ENCODE peak calls at places on chromosomes 11 and 22, in eight cellular contexts. One of them, this sample, is unnamed.

GRCh38 chr11:68780829-68781228 is 29.5 kb upstream of the TESMIN start:
- DNase-seq in AG04449: no peak
- DNase-seq in gastrocnemius medialis: no peak
- DNase-seq in PC-9: peak
- DNase-seq in fibroblast of lung: no peak
- DNase-seq in prostate gland: no peak
- DNase-seq in NT2/D1: peak
- DNase-seq in left lung: peak
- DNase-seq in this sample: peak

GRCh38 chr11:441043-441417 is 781 bp downstream of the ANO9 start:
- DNase-seq in prostate gland: no peak
- DNase-seq in gastrocnemius medialis: no peak
- DNase-seq in fibroblast of lung: no peak
- DNase-seq in PC-9: no peak
- DNase-seq in AG04449: no peak
- DNase-seq in left lung: no peak
- DNase-seq in NT2/D1: no peak
- DNase-seq in this sample: no peak

GRCh38 chr11:13358871-13359270 is 81.3 kb downstream of the BMAL1 start:
- DNase-seq in prostate gland: no peak
- DNase-seq in NT2/D1: no peak
- DNase-seq in PC-9: no peak
- DNase-seq in gastrocnemius medialis: no peak
- DNase-seq in AG04449: no peak
- DNase-seq in left lung: no peak
- DNase-seq in fibroblast of lung: peak
- DNase-seq in this sample: no peak

GRCh38 chr11:84289381-84289906 is 1003.3 kb upstream of the CCDC90B start:
- DNase-seq in gastrocnemius medialis: no peak
- DNase-seq in PC-9: no peak
- DNase-seq in NT2/D1: no peak
- DNase-seq in fibroblast of lung: peak
- DNase-seq in left lung: no peak
- DNase-seq in AG04449: peak
- DNase-seq in prostate gland: no peak
- DNase-seq in this sample: no peak

GRCh38 chr22:36425977-36426523 is 38.3 kb upstream of the MYH9 start:
- DNase-seq in NT2/D1: no peak
- DNase-seq in gastrocnemius medialis: peak
- DNase-seq in prostate gland: no peak
- DNase-seq in left lung: peak
- DNase-seq in PC-9: no peak
- DNase-seq in fibroblast of lung: peak
- DNase-seq in AG04449: no peak
- DNase-seq in this sample: no peak

GRCh38 chr11:11789735-11790369 is 51.9 kb upstream of the USP47 start:
- DNase-seq in PC-9: no peak
- DNase-seq in fibroblast of lung: peak
- DNase-seq in NT2/D1: no peak
- DNase-seq in gastrocnemius medialis: no peak
- DNase-seq in prostate gland: no peak
- DNase-seq in AG04449: no peak
- DNase-seq in left lung: no peak
- DNase-seq in this sample: peak

GRCh38 chr11:106399075-106399500 is 321.6 kb downstream of the AASDHPPT start:
- DNase-seq in fibroblast of lung: peak
- DNase-seq in AG04449: peak
- DNase-seq in PC-9: peak
- DNase-seq in NT2/D1: no peak
- DNase-seq in gastrocnemius medialis: peak
- DNase-seq in left lung: peak
- DNase-seq in prostate gland: no peak
- DNase-seq in this sample: no peak

GRCh38 chr11:45765107-45765668 is 39.8 kb upstream of the SLC35C1 start:
- DNase-seq in PC-9: no peak
- DNase-seq in gastrocnemius medialis: no peak
- DNase-seq in left lung: no peak
- DNase-seq in fibroblast of lung: no peak
- DNase-seq in prostate gland: no peak
- DNase-seq in AG04449: no peak
- DNase-seq in NT2/D1: no peak
- DNase-seq in this sample: no peak

GRCh38 chr11:4891996-4892640 is 10.4 kb downstream of the OR51T1 start:
- DNase-seq in prostate gland: no peak
- DNase-seq in AG04449: peak
- DNase-seq in PC-9: no peak
- DNase-seq in fibroblast of lung: peak
- DNase-seq in NT2/D1: no peak
- DNase-seq in left lung: no peak
- DNase-seq in gastrocnemius medialis: no peak
- DNase-seq in this sample: no peak

GRCh38 chr11:70343631-70344030 is 54.7 kb upstream of the CTTN start:
- DNase-seq in prostate gland: no peak
- DNase-seq in fibroblast of lung: no peak
- DNase-seq in gastrocnemius medialis: no peak
- DNase-seq in PC-9: no peak
- DNase-seq in left lung: no peak
- DNase-seq in AG04449: no peak
- DNase-seq in NT2/D1: no peak
- DNase-seq in this sample: no peak

GRCh38 chr22:44729391-44730012 is 22.9 kb upstream of the ARHGAP8 start:
- DNase-seq in fibroblast of lung: peak
- DNase-seq in gastrocnemius medialis: no peak
- DNase-seq in prostate gland: no peak
- DNase-seq in AG04449: no peak
- DNase-seq in left lung: peak
- DNase-seq in NT2/D1: no peak
- DNase-seq in PC-9: no peak
- DNase-seq in this sample: no peak

GRCh38 chr11:125222494-125222893 is 57.9 kb downstream of the PKNOX2 start:
- DNase-seq in PC-9: no peak
- DNase-seq in gastrocnemius medialis: no peak
- DNase-seq in prostate gland: no peak
- DNase-seq in fibroblast of lung: no peak
- DNase-seq in AG04449: no peak
- DNase-seq in NT2/D1: no peak
- DNase-seq in left lung: no peak
- DNase-seq in this sample: no peak

GRCh38 chr11:10503217-10503616 is 37.8 kb downstream of the RNF141 start:
- DNase-seq in prostate gland: no peak
- DNase-seq in left lung: no peak
- DNase-seq in fibroblast of lung: no peak
- DNase-seq in AG04449: no peak
- DNase-seq in PC-9: no peak
- DNase-seq in gastrocnemius medialis: no peak
- DNase-seq in NT2/D1: no peak
- DNase-seq in this sample: no peak

GRCh38 chr22:38792833-38793232 is 1.1 kb downstream of the DNAL4 start:
- DNase-seq in fibroblast of lung: peak
- DNase-seq in AG04449: no peak
- DNase-seq in NT2/D1: no peak
- DNase-seq in prostate gland: no peak
- DNase-seq in left lung: no peak
- DNase-seq in PC-9: no peak
- DNase-seq in gastrocnemius medialis: no peak
- DNase-seq in this sample: no peak

GRCh38 chr22:40410272-40410671 is 39.9 kb downstream of the SGSM3 start:
- DNase-seq in prostate gland: no peak
- DNase-seq in PC-9: peak
- DNase-seq in fibroblast of lung: no peak
- DNase-seq in left lung: peak
- DNase-seq in NT2/D1: no peak
- DNase-seq in gastrocnemius medialis: no peak
- DNase-seq in AG04449: no peak
- DNase-seq in this sample: no peak

GRCh38 chr11:129322941-129323340 is 52.7 kb upstream of the BARX2 start:
- DNase-seq in fibroblast of lung: no peak
- DNase-seq in AG04449: no peak
- DNase-seq in prostate gland: no peak
- DNase-seq in gastrocnemius medialis: no peak
- DNase-seq in PC-9: no peak
- DNase-seq in NT2/D1: no peak
- DNase-seq in left lung: no peak
- DNase-seq in this sample: no peak

GRCh38 chr11:12806113-12806512 is 131.9 kb downstream of the TEAD1 start:
- DNase-seq in gastrocnemius medialis: peak
- DNase-seq in AG04449: no peak
- DNase-seq in PC-9: no peak
- DNase-seq in left lung: no peak
- DNase-seq in fibroblast of lung: peak
- DNase-seq in NT2/D1: no peak
- DNase-seq in prostate gland: no peak
- DNase-seq in this sample: no peak

GRCh38 chr22:37062657-37063381 is 11.3 kb downstream of the KCTD17 start:
- DNase-seq in prostate gland: no peak
- DNase-seq in NT2/D1: no peak
- DNase-seq in PC-9: no peak
- DNase-seq in fibroblast of lung: no peak
- DNase-seq in gastrocnemius medialis: no peak
- DNase-seq in AG04449: no peak
- DNase-seq in left lung: no peak
- DNase-seq in this sample: no peak

GRCh38 chr11:72229925-72230763 is 5.6 kb downstream of the INPPL1 start:
- DNase-seq in fibroblast of lung: no peak
- DNase-seq in PC-9: no peak
- DNase-seq in prostate gland: no peak
- DNase-seq in NT2/D1: no peak
- DNase-seq in AG04449: no peak
- DNase-seq in gastrocnemius medialis: no peak
- DNase-seq in left lung: no peak
- DNase-seq in this sample: no peak

GRCh38 chr22:17980638-17981051 is 43.7 kb downstream of the MICAL3 start:
- DNase-seq in prostate gland: peak
- DNase-seq in left lung: no peak
- DNase-seq in gastrocnemius medialis: no peak
- DNase-seq in PC-9: no peak
- DNase-seq in fibroblast of lung: peak
- DNase-seq in AG04449: no peak
- DNase-seq in NT2/D1: no peak
- DNase-seq in this sample: peak

GRCh38 chr11:64206457-64207246 is at the start of gene FERMT3:
- DNase-seq in left lung: peak
- DNase-seq in gastrocnemius medialis: no peak
- DNase-seq in NT2/D1: no peak
- DNase-seq in AG04449: no peak
- DNase-seq in prostate gland: no peak
- DNase-seq in PC-9: no peak
- DNase-seq in fibroblast of lung: no peak
- DNase-seq in this sample: peak
- H3K4me3 ChIP-seq in left lung: peak
- H3K4me3 ChIP-seq in gastrocnemius medialis: peak
- H3K4me3 ChIP-seq in NT2/D1: no peak
- H3K4me3 ChIP-seq in AG04449: no peak
- H3K4me3 ChIP-seq in prostate gland: peak
- H3K4me3 ChIP-seq in PC-9: no peak
- H3K4me3 ChIP-seq in fibroblast of lung: no peak
- H3K4me3 ChIP-seq in this sample: peak

DNA sequence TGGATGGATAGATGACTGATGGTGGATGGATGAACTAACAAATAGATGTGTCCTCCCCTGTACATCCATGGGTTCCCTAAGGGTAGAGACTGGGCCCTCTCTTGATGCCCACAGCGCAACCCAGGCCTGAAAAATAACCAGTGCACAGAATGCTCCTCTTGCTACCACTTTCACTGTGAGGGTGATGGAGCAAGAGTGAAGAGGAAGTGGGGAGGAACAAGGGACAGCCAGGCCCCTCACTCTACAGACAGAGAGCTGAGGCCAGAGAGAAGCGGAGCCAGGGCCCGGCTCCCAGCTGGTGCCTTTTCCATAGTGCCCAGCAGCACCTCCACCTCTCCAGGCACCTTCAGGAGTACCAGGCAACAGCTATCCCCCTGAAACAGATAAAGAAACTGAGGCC is 67.7 kb downstream of the THAP12 start:
- DNase-seq in fibroblast of lung: no peak
- DNase-seq in gastrocnemius medialis: no peak
- DNase-seq in AG04449: no peak
- DNase-seq in PC-9: no peak
- DNase-seq in NT2/D1: no peak
- DNase-seq in prostate gland: no peak
- DNase-seq in left lung: no peak
- DNase-seq in this sample: no peak
- H3K4me3 ChIP-seq in fibroblast of lung: no peak
- H3K4me3 ChIP-seq in gastrocnemius medialis: no peak
- H3K4me3 ChIP-seq in AG04449: no peak
- H3K4me3 ChIP-seq in PC-9: no peak
- H3K4me3 ChIP-seq in NT2/D1: no peak
- H3K4me3 ChIP-seq in prostate gland: no peak
- H3K4me3 ChIP-seq in left lung: no peak
- H3K4me3 ChIP-seq in this sample: no peak

DNA sequence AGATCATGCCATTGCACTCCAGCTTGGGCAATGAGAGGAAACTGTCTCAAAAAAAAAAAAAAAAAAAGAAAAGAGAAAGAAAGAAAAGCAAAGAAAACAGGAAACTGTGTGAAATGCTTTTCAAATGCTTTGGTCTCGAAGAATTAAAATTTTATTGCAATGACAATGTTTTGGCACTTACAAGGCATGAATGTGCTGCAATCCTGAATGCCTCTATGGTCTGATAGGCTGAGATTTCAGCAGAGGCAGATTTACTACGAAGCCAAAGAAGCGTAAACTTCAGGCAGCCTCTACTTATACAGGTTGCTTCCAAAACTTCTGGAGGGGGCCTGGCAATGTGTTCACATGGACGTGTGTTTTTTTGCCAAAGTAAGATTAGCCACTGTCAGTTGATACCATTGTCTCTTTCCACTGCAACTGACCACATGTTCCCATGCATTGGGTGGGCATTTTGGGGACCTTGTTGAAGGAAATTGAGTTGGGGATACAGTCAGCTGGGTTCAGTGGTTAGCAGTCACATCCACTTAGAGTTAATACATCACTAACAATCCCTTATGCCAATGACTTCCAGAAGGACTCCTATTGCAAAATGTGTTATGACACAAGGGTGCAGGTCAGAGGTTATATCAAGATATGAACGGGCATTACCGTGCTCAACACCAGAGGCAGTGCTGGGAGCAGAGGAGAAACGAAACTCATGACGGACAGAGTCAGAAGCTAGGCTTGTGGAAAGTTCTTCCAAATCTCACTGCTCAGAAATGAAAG is 48.8 kb downstream of the ABTB2 start:
- DNase-seq in prostate gland: no peak
- DNase-seq in AG04449: no peak
- DNase-seq in PC-9: no peak
- DNase-seq in gastrocnemius medialis: no peak
- DNase-seq in fibroblast of lung: no peak
- DNase-seq in NT2/D1: no peak
- DNase-seq in left lung: peak
- DNase-seq in this sample: no peak
- H3K4me3 ChIP-seq in prostate gland: no peak
- H3K4me3 ChIP-seq in AG04449: no peak
- H3K4me3 ChIP-seq in PC-9: peak
- H3K4me3 ChIP-seq in gastrocnemius medialis: no peak
- H3K4me3 ChIP-seq in fibroblast of lung: no peak
- H3K4me3 ChIP-seq in NT2/D1: no peak
- H3K4me3 ChIP-seq in left lung: no peak
- H3K4me3 ChIP-seq in this sample: no peak

DNA sequence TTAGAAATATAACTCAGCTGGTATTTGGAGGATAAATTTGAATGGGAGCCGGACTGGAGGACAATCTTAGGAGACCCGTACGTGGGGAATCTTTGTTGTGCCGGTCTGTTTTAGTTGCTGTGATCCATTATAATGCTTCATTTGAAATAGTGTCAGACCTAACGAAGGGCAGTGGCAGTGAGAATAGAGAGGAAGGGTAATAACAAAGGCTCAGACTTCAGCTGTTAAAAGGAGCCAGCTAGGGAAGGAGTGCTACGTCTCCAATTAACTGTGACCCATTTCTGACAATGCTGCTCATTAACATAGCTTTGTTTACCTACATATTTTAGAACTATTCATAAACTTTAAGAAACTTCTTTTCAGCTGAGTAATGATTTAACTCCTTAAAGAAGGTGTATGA is 246.9 kb downstream of the OPCML start:
- DNase-seq in fibroblast of lung: no peak
- DNase-seq in PC-9: no peak
- DNase-seq in AG04449: no peak
- DNase-seq in gastrocnemius medialis: no peak
- DNase-seq in prostate gland: no peak
- DNase-seq in left lung: no peak
- DNase-seq in NT2/D1: no peak
- DNase-seq in this sample: no peak
- H3K4me3 ChIP-seq in fibroblast of lung: no peak
- H3K4me3 ChIP-seq in PC-9: no peak
- H3K4me3 ChIP-seq in AG04449: no peak
- H3K4me3 ChIP-seq in gastrocnemius medialis: no peak
- H3K4me3 ChIP-seq in prostate gland: no peak
- H3K4me3 ChIP-seq in left lung: no peak
- H3K4me3 ChIP-seq in NT2/D1: no peak
- H3K4me3 ChIP-seq in this sample: no peak

This sample was measured in OCI-LY7.